ENCODE peak calls at places on chromosomes 3 and 15, in ten cellular contexts. J is glutamatergic neuron; R is T1000; L is brain microvascular endothelial cell; Q is endothelial cell; T is neural progenitor cell; I is stimulated activated CD8-positive, alpha-beta memory T cell treated with anti-CD3 and anti-CD28 coated beads, Interleukin-2, amount 100 ng/mL, for 1 hour; W is NCI-H345; U is neural crest cell; C is GM10248. F is an unnamed sample.

GRCh38 chr3:194369522-194370279 is at the start of gene LRRC15:
- DNase-seq in J (no peak), L (peak), I (no peak), R (no peak), C (no peak), W (no peak), T (peak), Q (peak), U (no peak), F (no peak)

GRCh38 chr3:86251781-86252180 is 739.2 kb downstream of the VGLL3 start:
- DNase-seq in T (no peak), R (no peak), C (no peak), Q (no peak), I (no peak), U (no peak), W (no peak), J (no peak), L (no peak), F (no peak)

GRCh38 chr15:98920091-98920880 is 87.3 kb downstream of the PGPEP1L start:
- DNase-seq in R (no peak), W (no peak), C (no peak), U (no peak), T (no peak), L (no peak), J (no peak), Q (no peak), I (no peak), F (no peak)

GRCh38 chr3:5428607-5429516 is 241.4 kb downstream of the EDEM1 start:
- DNase-seq in I (no peak), J (no peak), Q (no peak), T (no peak), C (peak), L (no peak), U (no peak), R (no peak), W (no peak), F (no peak)

GRCh38 chr3:127328391-127328790 is 40.5 kb upstream of the PRR20G start:
- DNase-seq in W (no peak), T (no peak), Q (no peak), J (no peak), I (no peak), C (no peak), R (no peak), L (no peak), U (no peak), F (no peak)

GRCh38 chr3:149004622-149005021 is 13.3 kb downstream of the GYG1 start:
- DNase-seq in L (peak), T (peak), Q (no peak), U (no peak), C (no peak), I (no peak), R (no peak), W (peak), J (no peak), F (no peak)

GRCh38 chr3:149657796-149658443 is at the start of gene WWTR1:
- DNase-seq in L (peak), I (no peak), J (peak), T (peak), W (peak), Q (peak), R (peak), U (peak), C (peak), F (peak)

GRCh38 chr3:64224826-64225606 is at the start of gene PRICKLE2:
- DNase-seq in W (no peak), T (peak), J (peak), I (no peak), U (peak), C (peak), Q (peak), L (peak), R (peak), F (peak)

GRCh38 chr3:183654727-183655126 is 19.3 kb downstream of the KLHL24 start:
- DNase-seq in T (no peak), W (no peak), U (no peak), R (no peak), C (no peak), L (no peak), I (no peak), J (no peak), Q (no peak), F (no peak)

GRCh38 chr3:73399106-73399505 is 225.6 kb downstream of the PDZRN3 start:
- DNase-seq in U (no peak), T (no peak), R (no peak), I (no peak), C (no peak), W (no peak), Q (no peak), J (no peak), L (no peak), F (no peak)

GRCh38 chr3:106157411-106157810 is 288.6 kb upstream of the CBLB start:
- DNase-seq in Q (no peak), R (no peak), T (no peak), W (no peak), I (no peak), U (no peak), C (no peak), J (no peak), L (no peak), F (no peak)

GRCh38 chr15:46316024-46316423 is 681.2 kb downstream of the SQOR start:
- DNase-seq in U (no peak), J (no peak), I (no peak), Q (no peak), C (no peak), T (no peak), R (no peak), L (no peak), W (no peak), F (no peak)

GRCh38 chr15:62560943-62561571 is 396.0 kb upstream of the C2CD4B start:
- DNase-seq in W (no peak), I (no peak), C (no peak), U (no peak), L (no peak), R (no peak), J (no peak), T (peak), Q (no peak), F (no peak)

GRCh38 chr3:7682822-7683229 is 818.8 kb upstream of the LMCD1 start:
- DNase-seq in C (no peak), L (peak), U (no peak), R (peak), Q (no peak), J (no peak), I (no peak), W (no peak), T (no peak), F (no peak)

GRCh38 chr3:40992023-40992422 is 207.3 kb upstream of the CTNNB1 start:
- DNase-seq in W (no peak), Q (no peak), R (no peak), J (no peak), I (no peak), C (no peak), T (no peak), L (no peak), U (no peak), F (no peak)

GRCh38 chr3:184491867-184492615 is 69.5 kb upstream of the EPHB3 start:
- DNase-seq in I (no peak), R (no peak), U (no peak), T (no peak), W (no peak), C (no peak), Q (no peak), L (no peak), J (no peak), F (no peak)

GRCh38 chr3:25365636-25366035 is 62.4 kb upstream of the RARB start:
- DNase-seq in I (no peak), C (no peak), U (no peak), L (no peak), T (no peak), W (no peak), Q (no peak), R (no peak), J (no peak), F (no peak)

GRCh38 chr3:9168230-9168629 is 81.2 kb downstream of the SRGAP3 start:
- DNase-seq in I (no peak), R (no peak), L (no peak), Q (no peak), T (peak), U (no peak), C (peak), W (no peak), J (no peak), F (no peak)

GRCh38 chr3:188842628-188843027 is 329.1 kb upstream of the TPRG1 start:
- DNase-seq in C (no peak), U (no peak), T (no peak), Q (no peak), J (no peak), W (no peak), L (no peak), I (no peak), R (no peak), F (no peak)

GRCh38 chr3:183393625-183394024 is 34.8 kb downstream of the MCF2L2 start:
- DNase-seq in I (no peak), C (no peak), U (no peak), R (no peak), T (no peak), J (peak), Q (no peak), L (no peak), W (no peak), F (no peak)

GRCh38 chr15:89783111-89783860 is 7.2 kb downstream of the MESP2 start:
- DNase-seq in T (no peak), U (no peak), I (no peak), C (no peak), J (no peak), Q (no peak), R (no peak), W (no peak), L (no peak), F (no peak)

GRCh38 chr3:67986703-67987102 is 332.3 kb upstream of the SUCLG2 start:
- DNase-seq in J (no peak), L (no peak), U (no peak), T (no peak), W (no peak), C (no peak), R (no peak), Q (no peak), I (no peak), F (no peak)

GRCh38 chr3:130093741-130094391 is 12.2 kb downstream of the ALG1L2 start:
- DNase-seq in L (no peak), I (no peak), W (no peak), J (no peak), C (peak), U (no peak), Q (no peak), T (peak), R (no peak), F (peak)

GRCh38 chr15:26449296-26449695 is 323.6 kb downstream of the GABRB3 start:
- DNase-seq in L (no peak), R (no peak), Q (no peak), T (no peak), I (no peak), J (no peak), C (no peak), U (no peak), W (no peak), F (no peak)

GRCh38 chr15:64009241-64009640 is 37.0 kb downstream of the DAPK2 start:
- DNase-seq in J (no peak), C (no peak), Q (no peak), U (no peak), L (no peak), R (no peak), T (no peak), I (no peak), W (no peak), F (no peak)

GRCh38 chr15:84987949-84988624 is 6.4 kb downstream of the PDE8A start:
- DNase-seq in U (no peak), C (no peak), J (no peak), T (no peak), W (no peak), R (no peak), L (no peak), Q (no peak), I (no peak), F (no peak)

GRCh38 chr3:186722457-186722856 is 5.3 kb downstream of the KNG1 start:
- DNase-seq in L (no peak), C (no peak), R (no peak), Q (no peak), J (no peak), U (no peak), I (no peak), W (no peak), T (peak), F (no peak)

GRCh38 chr15:85404922-85405293 is 24.5 kb downstream of the AKAP13 start:
- DNase-seq in L (no peak), C (no peak), T (peak), W (no peak), R (no peak), U (no peak), Q (no peak), J (no peak), I (no peak), F (no peak)

GRCh38 chr3:110808630-110809029 is 263.0 kb upstream of the NECTIN3 start:
- DNase-seq in R (no peak), J (no peak), C (no peak), U (no peak), I (no peak), Q (no peak), T (no peak), L (no peak), W (no peak), F (no peak)

GRCh38 chr3:194736896-194737600 is 51.4 kb downstream of the FAM43A start:
- DNase-seq in Q (no peak), T (no peak), L (no peak), I (no peak), W (no peak), U (no peak), R (no peak), C (peak), J (no peak), F (no peak)

GRCh38 chr3:146274833-146275232 is 23.9 kb upstream of the PLSCR4 start:
- DNase-seq in T (no peak), R (no peak), C (no peak), U (no peak), J (no peak), Q (no peak), W (no peak), L (peak), I (no peak), F (no peak)

GRCh38 chr3:176514297-176514696 is 683.0 kb downstream of the TBL1XR1 start:
- DNase-seq in R (peak), U (no peak), Q (peak), I (no peak), C (no peak), L (peak), W (no peak), T (peak), J (no peak), F (no peak)

GRCh38 chr3:38479431-38480092 is 16.6 kb upstream of the EXOG start:
- DNase-seq in R (peak), U (peak), C (peak), W (peak), I (peak), L (peak), Q (peak), J (peak), T (peak), F (peak)

GRCh38 chr3:39333607-39334006 is 4.1 kb downstream of the CCR8 start:
- DNase-seq in J (no peak), C (no peak), W (no peak), R (no peak), Q (no peak), T (no peak), U (no peak), I (no peak), L (no peak), F (no peak)

GRCh38 chr3:31384117-31384516 is 148.6 kb upstream of the STT3B start:
- DNase-seq in I (no peak), J (no peak), C (no peak), U (no peak), W (no peak), R (no peak), Q (no peak), L (peak), T (no peak), F (no peak)

GRCh38 chr3:129940086-129940485 is 34.4 kb upstream of the TRH start:
- DNase-seq in U (no peak), I (no peak), T (no peak), R (no peak), J (no peak), C (no peak), L (no peak), W (no peak), Q (no peak), F (no peak)

F was measured in retina.